ENCODE peak calls at places on chromosomes 3 and 15, in eight cellular contexts. P is activated CD4-positive, alpha-beta T cell treated with anti-CD3 and anti-CD28 coated beads, Interleukin-2, amount 10 ng/mL, durations not matched to agents 7 days and 5 days; L is heart right ventricle; X is tibial nerve; U is NCI-H460; I is activated CD4-positive, CD25-positive, alpha-beta regulatory T cell; O is OCI-LY7; Z is posterior cingulate gyrus. N is an unnamed sample.
A peak's percentile ranks its signal among the peaks of the same experiment; 100 is the strongest.

GRCh38 chr15:28105793-28106192 is 6.7 kb upstream of the OCA2 start:
- DNase-seq in P (no peak), L (no peak), X (no peak), U (no peak), I (no peak), O (no peak), Z (no peak), N (no peak)

GRCh38 chr3:20747736-20748135 is 561.7 kb upstream of the SGO1 start:
- DNase-seq in P (no peak), L (no peak), X (no peak), U (no peak), I (no peak), O (no peak), Z (no peak), N (no peak)

GRCh38 chr3:32872487-32873382 is 54.9 kb downstream of the TRIM71 start:
- DNase-seq in P (no peak), L (no peak), X (peak; percentile 17), U (no peak), I (no peak), O (no peak), Z (no peak), N (no peak)

GRCh38 chr3:100992086-100993033 is 861 bp downstream of the ABI3BP start:
- DNase-seq in P (no peak), L (no peak), X (no peak), U (peak; percentile 28), I (no peak), O (no peak), Z (no peak), N (no peak)

GRCh38 chr3:120498947-120499346 is 48.2 kb upstream of the FSTL1 start:
- DNase-seq in P (no peak), L (no peak), X (peak; percentile 33), U (peak; percentile 55), I (no peak), O (no peak), Z (no peak), N (no peak)

GRCh38 chr3:65083240-65083639 is 395.4 kb upstream of the ADAMTS9 start:
- DNase-seq in P (no peak), L (no peak), X (no peak), U (no peak), I (no peak), O (no peak), Z (no peak), N (no peak)

GRCh38 chr3:148727242-148727641 is 29.5 kb downstream of the AGTR1 start:
- DNase-seq in P (peak; percentile 15), L (no peak), X (no peak), U (peak; percentile 7), I (no peak), O (peak; percentile 21), Z (peak; percentile 29), N (no peak)

GRCh38 chr3:98561727-98562521 is 30.1 kb downstream of the GPR15 start:
- DNase-seq in P (peak; percentile 45), L (no peak), X (no peak), U (no peak), I (no peak), O (no peak), Z (no peak), N (no peak)

GRCh38 chr15:55856506-55856905 is 113.6 kb upstream of the PRTG start:
- DNase-seq in P (no peak), L (peak; percentile 9), X (no peak), U (no peak), I (no peak), O (no peak), Z (no peak), N (no peak)

GRCh38 chr3:160449660-160450598 is at the start of gene TRIM59:
- DNase-seq in P (peak; percentile 99), L (peak; percentile 57), X (peak; percentile 30), U (peak; percentile 91), I (peak; percentile 89), O (peak; percentile 98), Z (peak; percentile 76), N (peak; percentile 87)

GRCh38 chr3:81749285-81749684 is 12.2 kb downstream of the GBE1 start:
- DNase-seq in P (no peak), L (no peak), X (no peak), U (no peak), I (no peak), O (no peak), Z (no peak), N (no peak)

GRCh38 chr15:75348563-75349350 is 1.9 kb downstream of the NEIL1 start:
- DNase-seq in P (no peak), L (no peak), X (no peak), U (no peak), I (no peak), O (no peak), Z (peak; percentile 24), N (no peak)

GRCh38 chr15:89499156-89499555 is 2.8 kb upstream of the RHCG start:
- DNase-seq in P (no peak), L (no peak), X (no peak), U (no peak), I (no peak), O (no peak), Z (no peak), N (peak; percentile 77)

GRCh38 chr3:46746711-46747110 is 29.0 kb upstream of the PRSS50 start:
- DNase-seq in P (no peak), L (no peak), X (no peak), U (no peak), I (no peak), O (no peak), Z (no peak), N (no peak)

GRCh38 chr15:36950371-36950770 is 150.0 kb downstream of the MEIS2 start:
- DNase-seq in P (no peak), L (no peak), X (no peak), U (no peak), I (no peak), O (no peak), Z (no peak), N (no peak)

GRCh38 chr3:24850245-24850644 is 355.6 kb upstream of the THRB start:
- DNase-seq in P (no peak), L (no peak), X (no peak), U (no peak), I (no peak), O (no peak), Z (no peak), N (no peak)

GRCh38 chr3:194640829-194641228 is 7.6 kb upstream of the TMEM44 start:
- DNase-seq in P (peak; percentile 51), L (no peak), X (no peak), U (no peak), I (no peak), O (peak; percentile 27), Z (no peak), N (no peak)

GRCh38 chr3:18335202-18335601 is 89.9 kb downstream of the SATB1 start:
- DNase-seq in P (no peak), L (no peak), X (no peak), U (no peak), I (no peak), O (peak; percentile 50), Z (no peak), N (no peak)

GRCh38 chr3:73808862-73809509 is 184.2 kb upstream of the PDZRN3 start:
- DNase-seq in P (no peak), L (no peak), X (no peak), U (no peak), I (no peak), O (no peak), Z (no peak), N (no peak)

GRCh38 chr15:95280711-95281110 is 1049.3 kb downstream of the MCTP2 start:
- DNase-seq in P (no peak), L (no peak), X (no peak), U (no peak), I (no peak), O (no peak), Z (no peak), N (no peak)

GRCh38 chr15:101026686-101027272 is 107.6 kb downstream of the LRRK1 start:
- DNase-seq in P (no peak), L (peak; percentile 4), X (no peak), U (no peak), I (no peak), O (no peak), Z (no peak), N (peak; percentile 35)

GRCh38 chr3:159733194-159733860 is 255.3 kb upstream of the IL12A start:
- DNase-seq in P (no peak), L (no peak), X (no peak), U (no peak), I (no peak), O (no peak), Z (no peak), N (no peak)

GRCh38 chr15:34693053-34693744 is 61.6 kb downstream of the GJD2 start:
- DNase-seq in P (no peak), L (no peak), X (no peak), U (no peak), I (no peak), O (no peak), Z (no peak), N (no peak)

GRCh38 chr3:135895106-135895733 is 70.3 kb upstream of the PPP2R3A start:
- DNase-seq in P (peak; percentile 47), L (peak; percentile 57), X (peak; percentile 64), U (peak; percentile 63), I (no peak), O (peak; percentile 53), Z (peak; percentile 78), N (no peak)

GRCh38 chr15:94001113-94001919 is 230.0 kb upstream of the MCTP2 start:
- DNase-seq in P (no peak), L (no peak), X (no peak), U (no peak), I (no peak), O (no peak), Z (no peak), N (no peak)

GRCh38 chr3:127787071-127787490 is 35.2 kb downstream of the MGLL start:
- DNase-seq in P (no peak), L (no peak), X (no peak), U (no peak), I (no peak), O (no peak), Z (peak; percentile 66), N (peak; percentile 78)

GRCh38 chr3:35664460-35664919 is 25.2 kb downstream of the ARPP21 start:
- DNase-seq in P (no peak), L (peak; percentile 60), X (no peak), U (no peak), I (no peak), O (peak; percentile 97), Z (peak; percentile 78), N (no peak)

GRCh38 chr3:159263750-159264561 is 462.1 kb downstream of the MFSD1 start:
- DNase-seq in P (peak; percentile 32), L (peak; percentile 32), X (peak; percentile 35), U (peak; percentile 36), I (no peak), O (peak; percentile 28), Z (no peak), N (no peak)

GRCh38 chr15:46735115-46735514 is 982.2 kb upstream of the SEMA6D start:
- DNase-seq in P (no peak), L (no peak), X (no peak), U (no peak), I (no peak), O (peak; percentile 6), Z (no peak), N (no peak)

GRCh38 chr15:95249524-95249923 is 1018.2 kb downstream of the MCTP2 start:
- DNase-seq in P (no peak), L (no peak), X (no peak), U (no peak), I (no peak), O (no peak), Z (no peak), N (no peak)

GRCh38 chr3:10026084-10026890 is at the start of gene FANCD2:
- DNase-seq in P (peak; percentile 92), L (peak; percentile 87), X (peak; percentile 87), U (peak; percentile 75), I (peak; percentile 84), O (peak; percentile 90), Z (peak; percentile 88), N (peak; percentile 90)

GRCh38 chr3:65443739-65444447 is 594.8 kb downstream of the MAGI1 start:
- DNase-seq in P (no peak), L (no peak), X (no peak), U (no peak), I (no peak), O (no peak), Z (no peak), N (no peak)

GRCh38 chr3:41053220-41053619 is 146.1 kb upstream of the CTNNB1 start:
- DNase-seq in P (no peak), L (no peak), X (no peak), U (no peak), I (no peak), O (no peak), Z (no peak), N (no peak)

GRCh38 chr3:185362850-185363661 is at the start of gene MAP3K13:
- DNase-seq in P (peak; percentile 65), L (peak; percentile 87), X (peak; percentile 77), U (peak; percentile 86), I (no peak), O (peak; percentile 82), Z (peak; percentile 80), N (peak; percentile 86)